ENCODE peak calls at places on chromosomes 16 and 17, in five cellular contexts. G is BJ, Y is IMR-90, R is left lung, P is heart right ventricle. V is an unnamed sample.
A peak's percentile ranks its signal among the peaks of the same experiment; 100 is the strongest.

GRCh38 chr17:82633343-82633742 is 14.9 kb downstream of the WDR45B start:
- DNase-seq in G (no peak), Y (no peak), R (no peak), P (no peak), V (no peak)

GRCh38 chr17:41959336-41960095 is 7.1 kb upstream of the CNP start:
- DNase-seq in G (no peak), Y (peak; percentile 66), R (no peak), P (no peak), V (no peak)

GRCh38 chr16:89506791-89507191 is 1.4 kb upstream of the SPG7 start:
- DNase-seq in G (no peak), Y (no peak), R (no peak), P (no peak), V (no peak)

GRCh38 chr16:28844226-28844885 is 1.8 kb downstream of the TUFM start:
- DNase-seq in G (no peak), Y (no peak), R (no peak), P (no peak), V (no peak)

GRCh38 chr16:4443986-4444385 is 18.3 kb downstream of the DNAJA3 start:
- DNase-seq in G (no peak), Y (no peak), R (no peak), P (no peak), V (no peak)

GRCh38 chr16:86988920-86989715 is 328.1 kb downstream of the C16orf95 start:
- DNase-seq in G (no peak), Y (no peak), R (peak; percentile 15), P (no peak), V (no peak)

GRCh38 chr17:33647976-33648375 is 354.9 kb upstream of the ASIC2 start:
- DNase-seq in G (no peak), Y (peak; percentile 11), R (no peak), P (no peak), V (no peak)

GRCh38 chr16:27505297-27506236 is 44.1 kb downstream of the GTF3C1 start:
- DNase-seq in G (no peak), Y (no peak), R (no peak), P (no peak), V (no peak)

GRCh38 chr17:29857823-29858222 is 72.2 kb downstream of the SSH2 start:
- DNase-seq in G (no peak), Y (no peak), R (no peak), P (no peak), V (no peak)

GRCh38 chr16:27113341-27113841 is 46.7 kb downstream of the C16orf82 start:
- DNase-seq in G (no peak), Y (no peak), R (no peak), P (no peak), V (no peak)

GRCh38 chr16:29813644-29814562 is 1.9 kb downstream of the PRRT2 start:
- DNase-seq in G (no peak), Y (no peak), R (no peak), P (no peak), V (no peak)

GRCh38 chr17:73288534-73289302 is 23.1 kb downstream of the CDC42EP4 start:
- DNase-seq in G (no peak), Y (no peak), R (peak; percentile 74), P (peak; percentile 78), V (no peak)

GRCh38 chr17:71631483-71631882 is 489.3 kb upstream of the SOX9 start:
- DNase-seq in G (no peak), Y (peak; percentile 37), R (no peak), P (no peak), V (peak; percentile 25)

GRCh38 chr17:21756856-21757619 is 64.7 kb downstream of the KCNJ18 start:
- DNase-seq in G (no peak), Y (no peak), R (no peak), P (no peak), V (no peak)

GRCh38 chr16:3718019-3718391 is 681 bp upstream of the TRAP1 start:
- DNase-seq in G (no peak), Y (no peak), R (no peak), P (no peak), V (no peak)

GRCh38 chr16:52068447-52069074 is 478.4 kb downstream of the TOX3 start:
- DNase-seq in G (no peak), Y (peak; percentile 10), R (no peak), P (no peak), V (no peak)

GRCh38 chr17:27666831-27667560 is 36.0 kb downstream of the LGALS9 start:
- DNase-seq in G (no peak), Y (no peak), R (no peak), P (no peak), V (no peak)

GRCh38 chr16:6335072-6335471 is 997.6 kb upstream of the RBFOX1 start:
- DNase-seq in G (no peak), Y (no peak), R (no peak), P (no peak), V (no peak)

GRCh38 chr17:69960755-69961154 is 114.3 kb upstream of the KCNJ16 start:
- DNase-seq in G (no peak), Y (no peak), R (no peak), P (peak; percentile 39), V (no peak)

DNA sequence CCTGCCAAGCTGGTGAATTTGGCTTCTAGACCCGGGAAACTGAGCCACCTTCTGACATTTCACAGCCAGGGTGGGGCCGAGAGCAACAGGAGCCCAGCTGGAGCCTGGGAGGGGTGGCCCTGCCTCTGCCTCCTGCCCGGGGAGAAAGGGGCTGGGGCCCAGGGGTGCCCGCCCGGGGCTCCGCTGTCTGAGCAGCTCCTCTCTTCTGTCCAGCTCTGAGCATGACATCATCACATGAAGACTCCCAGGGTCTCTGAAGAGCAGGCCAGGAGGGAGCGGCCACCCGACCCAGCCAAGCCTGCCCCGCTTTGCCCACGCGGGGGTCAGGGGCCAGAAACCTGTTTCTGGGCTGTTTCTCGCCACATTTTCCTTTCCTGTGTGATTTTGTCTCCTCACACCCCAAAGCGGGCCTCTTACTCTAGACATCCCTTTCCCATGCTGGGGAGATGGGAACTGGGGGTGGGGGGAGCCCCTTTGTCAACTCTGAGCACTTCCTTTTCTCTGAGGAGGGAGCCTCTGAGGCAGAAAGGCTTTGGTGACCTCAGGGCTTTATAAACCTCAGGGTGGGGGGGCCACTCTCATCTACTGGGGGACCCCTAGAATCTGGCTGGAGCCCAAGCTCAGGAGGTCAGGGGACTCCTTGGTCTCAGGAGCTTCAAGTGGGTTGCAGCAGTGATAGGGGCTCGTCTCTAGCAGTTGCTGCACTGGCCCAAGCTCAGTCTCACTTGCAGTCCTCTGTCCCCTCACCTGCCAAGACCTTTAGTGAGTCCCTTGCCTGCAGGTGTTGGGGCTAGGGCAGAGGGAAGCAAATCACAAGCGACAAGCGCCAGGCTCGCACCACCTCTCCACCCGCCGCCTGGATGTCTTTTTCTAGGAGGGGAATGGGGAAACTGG is 7.6 kb downstream of the UBALD2 start:
- DNase-seq in G (no peak), Y (no peak), R (no peak), P (no peak), V (no peak)
- H3K4me3 ChIP-seq in G (no peak overlapping the region), Y (no peak overlapping the region), R (peak overlapping the region; percentile 21), P (peak overlapping the region; percentile 20), V (no peak overlapping the region)

GRCh38 chr17:76697702-76698465 is 12.9 kb downstream of the MXRA7 start:
- DNase-seq in G (no peak), Y (peak; percentile 60), R (no peak), P (no peak), V (no peak)

GRCh38 chr17:76700627-76701470 is 9.9 kb downstream of the MXRA7 start:
- DNase-seq in G (peak; percentile 70), Y (peak; percentile 93), R (no peak), P (peak; percentile 60), V (peak; percentile 66)

GRCh38 chr17:76702941-76703637 is 7.7 kb downstream of the MXRA7 start:
- DNase-seq in G (no peak), Y (no peak), R (no peak), P (no peak), V (no peak)

GRCh38 chr17:76701471-76701967 is 9.2 kb downstream of the MXRA7 start:
- DNase-seq in G (no peak), Y (no peak), R (no peak), P (no peak), V (no peak)

GRCh38 chr17:76700290-76700626 is 10.5 kb downstream of the MXRA7 start:
- DNase-seq in G (no peak), Y (no peak), R (no peak), P (no peak), V (no peak)
- H3K4me3 ChIP-seq in G (no peak overlapping the region), Y (no peak overlapping the region), R (no peak overlapping the region), P (peak overlapping the region; percentile 21), V (no peak overlapping the region)

DNA sequence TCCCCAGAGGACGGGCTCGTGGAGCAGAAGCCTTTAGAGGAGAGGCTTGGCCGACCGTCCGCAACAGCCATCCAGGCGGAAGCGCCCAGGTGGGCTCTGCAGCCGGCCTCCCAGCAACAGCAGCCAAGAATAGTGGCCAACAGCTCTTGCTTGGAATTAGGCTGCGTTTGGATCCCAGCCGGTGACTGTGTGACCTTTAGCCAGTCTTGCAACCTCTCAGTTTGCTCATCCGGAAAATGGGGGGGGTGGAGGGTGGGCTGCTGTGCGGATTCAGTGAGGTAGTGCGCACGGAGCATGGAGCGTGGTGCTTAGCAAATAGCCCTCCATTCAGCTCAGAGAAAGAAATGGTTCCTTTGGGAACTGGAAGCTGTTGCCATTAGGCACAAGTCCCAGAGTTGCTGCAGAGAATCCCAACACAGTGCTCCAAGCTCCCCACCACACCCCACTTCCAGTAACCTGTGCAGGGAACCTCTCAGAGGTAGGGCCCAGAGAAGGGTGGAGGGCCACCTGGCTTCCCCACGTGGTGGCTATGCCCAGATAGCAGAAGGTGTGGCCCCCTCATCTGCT is 46.7 kb downstream of the RTN4RL1 start:
- DNase-seq in G (no peak), Y (no peak), R (no peak), P (no peak), V (no peak)
- H3K4me3 ChIP-seq in G (no peak overlapping the region), Y (no peak overlapping the region), R (no peak overlapping the region), P (no peak overlapping the region), V (no peak overlapping the region)

GRCh38 chr16:57505169-57505568 is 18.9 kb upstream of the DOK4 start:
- DNase-seq in G (no peak), Y (no peak), R (no peak), P (no peak), V (no peak)

GRCh38 chr16:57504001-57504400 is 17.7 kb upstream of the DOK4 start:
- DNase-seq in G (no peak), Y (no peak), R (no peak), P (no peak), V (no peak)

GRCh38 chr16:57502048-57502775 is 15.9 kb upstream of the DOK4 start:
- DNase-seq in G (no peak), Y (no peak), R (no peak), P (no peak), V (no peak)

GRCh38 chr16:57504491-57504890 is 18.2 kb upstream of the DOK4 start:
- DNase-seq in G (no peak), Y (no peak), R (no peak), P (no peak), V (no peak)

GRCh38 chr16:57503366-57503765 is 17.1 kb upstream of the DOK4 start:
- DNase-seq in G (no peak), Y (no peak), R (peak; percentile 62), P (no peak), V (no peak)
- H3K4me3 ChIP-seq in G (no peak overlapping the region), Y (no peak overlapping the region), R (no peak overlapping the region), P (no peak overlapping the region), V (no peak overlapping the region)

GRCh38 chr17:49814781-49815496 is 26.5 kb downstream of the KAT7 start:
- DNase-seq in G (no peak), Y (no peak), R (no peak), P (no peak), V (no peak)
- H3K4me3 ChIP-seq in G (no peak overlapping the region), Y (no peak overlapping the region), R (no peak overlapping the region), P (no peak overlapping the region), V (no peak overlapping the region)

V was measured in skeletal muscle cell.